ENCODE peak calls at places on chromosomes 2 and 18, in nine cellular contexts. D, S, Z, H, Q, L, B, N and U are unnamed samples.

GRCh38 chr2:18551169-18551568 is 9.3 kb downstream of the RDH14 start:
- DNase-seq in Q (no peak), N (no peak), S (no peak), B (no peak), D (no peak), L (peak; percentile 75), H (no peak), Z (no peak), U (no peak)

GRCh38 chr2:19020144-19021099 is 338.0 kb downstream of the OSR1 start:
- DNase-seq in B (no peak), L (no peak), Q (no peak), H (no peak), Z (no peak), D (no peak), N (no peak), S (no peak), U (no peak)

GRCh38 chr2:26330114-26330581 is 15.8 kb upstream of the SELENOI start:
- DNase-seq in D (peak; percentile 65), B (peak; percentile 83), S (peak; percentile 66), N (peak; percentile 87), Z (peak; percentile 67), H (peak; percentile 95), L (peak; percentile 83), Q (no peak), U (peak; percentile 61)

GRCh38 chr2:97673187-97673914 is 3.8 kb downstream of the C2orf92 start:
- DNase-seq in L (no peak), B (no peak), Q (no peak), S (no peak), N (no peak), Z (no peak), D (no peak), H (no peak), U (no peak)

GRCh38 chr2:148935791-148936190 is 60.8 kb downstream of the KIF5C start:
- DNase-seq in L (no peak), D (no peak), S (no peak), Q (no peak), B (no peak), H (no peak), N (no peak), Z (no peak), U (no peak)

GRCh38 chr18:63970803-63971191 is 916 bp downstream of the SERPINB8 start:
- DNase-seq in Z (no peak), H (no peak), D (no peak), B (peak; percentile 59), Q (no peak), S (no peak), N (no peak), L (peak; percentile 73), U (no peak)

GRCh38 chr18:55479656-55480420 is 108.2 kb downstream of the TCF4 start:
- DNase-seq in B (no peak), L (no peak), D (no peak), Z (no peak), N (no peak), Q (no peak), H (no peak), S (no peak), U (no peak)

GRCh38 chr2:10414000-10414451 is 34.1 kb downstream of the ODC1 start:
- DNase-seq in D (no peak), Z (no peak), H (no peak), N (peak; percentile 51), S (no peak), Q (no peak), L (peak; percentile 70), B (peak; percentile 56), U (no peak)

GRCh38 chr18:9539283-9539682 is 64.0 kb downstream of the RALBP1 start:
- DNase-seq in H (no peak), S (peak; percentile 20), Q (no peak), D (peak; percentile 15), Z (no peak), N (no peak), L (peak; percentile 83), B (no peak), U (no peak)